ENCODE peak calls at places on chromosomes 6 and 20, in ten cellular contexts. U, I, C, E, P, S, A, Q, V and G are unnamed samples. For H3K4me1, the result is how much of the 10 kb centered on the place peaks cover.

GRCh38 chr20:17786221-17786718 is 86.5 kb downstream of the BANF2 start:
- DNase-seq in S (peak), C (peak), A (peak), I (no peak), P (no peak), U (no peak), E (no peak), V (no peak), Q (no peak), G (no peak)

GRCh38 chr20:20327756-20328155 is 40.1 kb upstream of the INSM1 start:
- DNase-seq in E (no peak), A (no peak), P (no peak), U (no peak), C (no peak), V (no peak), Q (no peak), I (no peak), S (peak), G (no peak)

GRCh38 chr6:170454512-170455285 is 98.4 kb downstream of the PSMB1 start:
- DNase-seq in P (no peak), I (no peak), A (no peak), S (no peak), E (no peak), Q (no peak), U (no peak), C (no peak), V (no peak), G (no peak)

GRCh38 chr20:728022-728944 is 40.0 kb downstream of the SLC52A3 start:
- DNase-seq in A (peak), U (no peak), P (no peak), Q (no peak), E (peak), C (peak), V (peak), S (peak), I (no peak), G (peak)

GRCh38 chr6:37587776-37588744 is 88.4 kb upstream of the CCDC167 start:
- DNase-seq in C (no peak), Q (no peak), A (no peak), P (no peak), V (no peak), S (no peak), U (no peak), E (no peak), I (no peak), G (no peak)

GRCh38 chr6:159679091-159680077 is 13.7 kb downstream of the SOD2 start:
- DNase-seq in C (no peak), P (no peak), V (peak), U (no peak), A (no peak), I (no peak), S (peak), E (no peak), Q (no peak), G (no peak)

GRCh38 chr20:854601-855000 is 21.1 kb downstream of the FAM110A start:
- DNase-seq in U (no peak), C (no peak), Q (no peak), A (no peak), E (no peak), I (no peak), S (no peak), V (peak), P (no peak), G (no peak)

GRCh38 chr6:83592770-83593394 is 80.5 kb downstream of the PRSS35 start:
- DNase-seq in Q (no peak), S (peak), C (no peak), V (no peak), U (no peak), A (no peak), I (no peak), E (peak), P (no peak), G (peak)

GRCh38 chr6:22149501-22150490 is 147.0 kb downstream of the PRL start:
- DNase-seq in E (peak), U (no peak), C (no peak), S (peak), I (no peak), V (no peak), A (no peak), P (no peak), Q (no peak), G (peak)

GRCh38 chr6:105272783-105273182 is 93.0 kb upstream of the POPDC3 start:
- DNase-seq in I (no peak), Q (no peak), U (no peak), V (no peak), S (peak), A (peak), P (no peak), E (peak), C (no peak), G (no peak)

GRCh38 chr6:40298207-40298606 is 289.0 kb downstream of the LRFN2 start:
- DNase-seq in Q (no peak), U (no peak), I (no peak), V (no peak), P (no peak), S (no peak), E (no peak), C (no peak), A (no peak), G (no peak)

GRCh38 chr6:168035098-168035660 is 37.7 kb downstream of the KIF25 start:
- DNase-seq in S (peak), V (peak), E (peak), I (no peak), P (peak), Q (peak), U (no peak), A (peak), C (peak), G (peak)

GRCh38 chr6:70388814-70389213 is 24.5 kb upstream of the FAM135A start:
- DNase-seq in C (no peak), A (no peak), E (no peak), Q (no peak), S (no peak), I (no peak), P (no peak), V (no peak), U (no peak), G (no peak)

GRCh38 chr6:94027374-94027773 is 608.0 kb upstream of the EPHA7 start:
- DNase-seq in V (no peak), I (no peak), E (no peak), C (no peak), U (no peak), P (no peak), S (no peak), Q (no peak), A (no peak), G (no peak)

GRCh38 chr6:9250852-9251251 is 815.5 kb upstream of the SLC35B3 start:
- DNase-seq in E (peak), U (peak), C (no peak), V (peak), A (no peak), P (no peak), Q (no peak), I (no peak), S (peak), G (peak)

GRCh38 chr20:41540459-41540858 is 77.7 kb downstream of the CHD6 start:
- DNase-seq in E (no peak), S (no peak), Q (no peak), U (no peak), V (no peak), I (no peak), P (no peak), A (no peak), C (no peak), G (no peak)

GRCh38 chr20:47191074-47191673 is 165.3 kb downstream of the ZMYND8 start:
- DNase-seq in P (no peak), V (no peak), A (no peak), C (no peak), S (peak), I (no peak), Q (no peak), E (no peak), U (no peak), G (no peak)

GRCh38 chr6:139635401-139636130 is 261.1 kb upstream of the CITED2 start:
- DNase-seq in V (no peak), I (no peak), U (no peak), A (no peak), Q (no peak), S (no peak), P (no peak), E (no peak), C (no peak), G (no peak)

GRCh38 chr6:40825085-40825484 is 213.9 kb downstream of the UNC5CL start:
- DNase-seq in U (no peak), V (no peak), S (no peak), Q (no peak), E (no peak), A (no peak), P (no peak), I (no peak), C (no peak), G (no peak)

GRCh38 chr6:167437888-167438484 is 113.1 kb downstream of the TTLL2 start:
- DNase-seq in S (no peak), A (no peak), E (no peak), U (no peak), P (no peak), I (no peak), Q (no peak), C (no peak), V (no peak), G (no peak)

DNA sequence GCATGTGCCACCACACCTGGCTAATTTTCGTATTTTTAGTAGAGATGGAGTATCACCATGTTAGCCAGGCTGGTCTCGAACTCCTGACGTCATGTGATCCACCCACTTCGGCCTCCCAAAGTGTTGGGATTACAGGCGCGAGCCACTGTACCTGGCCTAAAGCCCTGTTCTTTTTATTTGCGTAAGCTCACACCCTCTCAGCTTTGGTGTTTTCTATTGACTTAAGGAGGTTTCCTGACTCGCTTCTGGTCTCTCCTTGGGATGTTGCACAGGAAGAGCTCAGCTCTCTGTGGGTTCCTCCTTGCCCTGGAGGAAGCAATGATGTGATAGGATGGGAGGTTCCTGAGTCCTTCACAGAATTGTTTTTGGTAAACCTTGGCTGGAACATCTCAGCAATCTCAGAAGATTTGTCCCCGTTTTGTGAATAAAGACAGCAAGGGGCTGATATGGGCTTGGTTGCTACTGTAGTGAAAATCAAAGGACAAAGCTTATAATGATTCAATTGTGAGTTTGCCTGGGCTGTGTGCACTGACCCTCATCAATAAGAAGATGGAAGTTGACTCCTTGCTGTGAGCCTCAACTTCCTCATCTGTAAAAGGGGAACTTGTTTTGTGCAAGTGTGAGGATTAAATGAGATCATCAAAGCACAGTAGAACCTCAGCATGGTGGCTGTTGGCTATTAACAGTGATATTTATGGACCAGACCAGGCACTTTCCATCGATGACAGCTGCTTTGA is 27.0 kb downstream of the TOX2 start:
- DNase-seq in S (peak), P (no peak), U (no peak), A (no peak), V (no peak), E (no peak), Q (no peak), C (no peak), I (no peak), G (no peak)
- H3K4me3 ChIP-seq in S (no peak), P (no peak), U (no peak), A (no peak), V (no peak), E (no peak), Q (no peak), C (no peak), I (peak), G (no peak)

DNA sequence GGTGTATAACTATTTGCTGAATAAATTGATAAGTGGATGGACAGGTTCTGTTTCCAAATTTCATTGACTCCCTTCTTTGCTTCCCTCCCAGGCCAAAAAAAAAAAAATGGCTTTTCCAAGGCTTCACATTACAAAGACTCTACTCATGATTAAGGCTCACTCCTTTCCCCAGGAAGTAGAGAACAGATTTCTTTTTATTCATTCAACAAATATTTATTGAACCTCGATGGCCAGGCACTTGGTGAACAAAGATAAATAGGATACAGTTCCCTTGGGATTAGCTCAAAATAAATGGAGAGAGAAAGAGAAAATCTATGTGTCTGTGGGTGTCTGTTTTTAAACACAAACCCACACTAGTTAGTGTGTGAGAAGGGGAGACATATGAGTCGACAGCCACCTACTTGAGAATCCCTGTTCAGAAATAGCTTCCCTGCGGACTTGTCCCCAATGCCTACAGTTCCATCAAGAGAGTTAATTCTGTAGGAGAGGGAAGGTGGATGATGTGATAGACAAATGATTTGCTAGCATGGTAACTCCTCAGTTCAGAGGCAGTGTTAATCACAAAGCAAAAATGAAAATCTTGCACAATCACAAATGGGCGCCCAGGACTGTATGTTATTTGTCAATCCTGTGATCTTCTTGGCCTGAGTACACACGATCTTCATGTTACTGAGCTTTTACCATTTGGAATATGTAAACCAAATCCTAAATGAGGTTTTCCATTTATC is 20.3 kb downstream of the TRAF3IP2 start:
- DNase-seq in U (no peak), C (no peak), A (no peak), E (peak), S (peak), V (no peak), P (no peak), I (no peak), Q (peak), G (no peak)
- H3K4me1 ChIP-seq in U (under half), C (under half), A (half or more), E (under half), S (under half), V (half or more), P (under half), I (under half), Q (under half), G (under half)

DNA sequence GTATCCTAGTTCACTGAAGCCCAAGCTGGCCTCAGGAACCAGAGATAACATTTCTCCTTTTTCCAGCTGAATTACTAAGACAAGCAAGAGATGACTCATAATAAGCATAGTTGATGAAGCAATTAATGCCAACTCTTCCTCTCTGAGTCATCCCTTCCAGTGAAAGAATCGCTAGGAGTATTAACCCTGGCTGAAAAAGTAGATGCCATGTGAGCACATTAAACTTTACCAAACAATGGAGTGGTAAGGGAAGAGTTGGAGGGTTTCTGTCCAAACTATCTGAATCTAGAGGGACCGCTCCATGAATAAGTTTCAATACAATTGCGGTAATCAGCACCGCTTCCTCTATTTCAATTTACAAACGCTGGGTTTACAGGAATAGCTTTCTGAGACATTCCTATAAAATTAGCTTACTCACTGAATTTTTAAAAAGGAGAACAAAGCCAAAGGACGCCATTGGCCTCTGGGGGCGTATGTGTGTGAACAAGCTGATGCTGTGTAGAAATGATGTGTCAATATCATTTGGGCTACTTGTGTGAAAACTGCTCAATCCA is 48.3 kb downstream of the ATXN1 start:
- DNase-seq in U (no peak), C (no peak), P (no peak), A (peak), V (peak), E (no peak), I (no peak), S (peak), Q (peak), G (peak)
- H3K4me3 ChIP-seq in U (peak), C (no peak), P (no peak), A (peak), V (peak), E (no peak), I (peak), S (no peak), Q (peak), G (no peak)

GRCh38 chr6:20875369-20875963 is 341.2 kb downstream of the CDKAL1 start:
- DNase-seq in C (peak), A (no peak), S (peak), I (no peak), Q (no peak), V (peak), U (no peak), E (peak), P (no peak), G (no peak)
- H3K4me1 ChIP-seq in C (under half), A (under half), S (under half), I (under half), Q (under half), V (under half), U (under half), E (under half), P (under half), G (under half)

DNA sequence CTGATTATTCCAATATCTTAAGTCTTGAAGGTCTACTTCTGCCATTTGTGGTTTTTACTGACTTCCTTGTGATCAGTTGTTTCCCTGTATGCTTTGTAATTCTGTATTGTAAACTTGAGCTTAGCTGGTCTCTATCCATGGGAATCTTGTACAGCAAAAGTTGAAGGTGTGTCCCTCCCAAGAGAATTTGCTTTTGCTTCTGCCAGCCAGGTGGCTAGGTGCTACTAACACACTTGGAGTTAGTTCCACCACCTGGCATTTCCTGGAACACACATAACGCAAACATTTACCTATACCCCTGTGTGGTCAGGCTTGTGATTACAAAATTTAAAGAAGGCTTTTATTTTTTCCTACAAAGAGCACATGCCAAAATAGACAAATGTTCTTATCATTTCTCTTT is 141.2 kb downstream of the GRM4 start:
- DNase-seq in S (no peak), I (peak), U (no peak), Q (no peak), A (no peak), P (no peak), E (no peak), V (no peak), C (no peak), G (no peak)
- H3K4me3 ChIP-seq in S (no peak), I (no peak), U (no peak), Q (no peak), A (no peak), P (no peak), E (no peak), V (no peak), C (no peak), G (no peak)

GRCh38 chr20:50916257-50916656 is 15.0 kb downstream of the ADNP start:
- DNase-seq in P (no peak), U (no peak), C (no peak), I (no peak), S (peak), A (no peak), V (no peak), E (peak), Q (no peak), G (peak)
- H3K4me1 ChIP-seq in P (under half), U (under half), C (under half), I (half or more), S (under half), A (half or more), V (under half), E (under half), Q (under half), G (under half)